ENCODE peak calls at places on chromosomes 3 and 15, in eight cellular contexts. R is H9; L is fibroblast of lung; I is right lobe of liver; U is stomach; P is PC-3; G is CD8-positive, alpha-beta T cell; D is caudate nucleus. M is an unnamed sample.

GRCh38 chr3:197362086-197362485 is 63.7 kb upstream of the DLG1 start:
- DNase-seq in R (no peak), U (no peak), G (no peak), D (no peak), I (no peak), P (no peak), L (no peak), M (no peak)

GRCh38 chr15:80844011-80844732 is 65.0 kb downstream of the CEMIP start:
- DNase-seq in D (no peak), I (no peak), P (peak), L (peak), G (no peak), U (no peak), R (no peak), M (no peak)

GRCh38 chr3:132399054-132399929 is 18.0 kb upstream of the DNAJC13 start:
- DNase-seq in L (peak), G (peak), U (no peak), R (peak), P (peak), I (no peak), D (no peak), M (peak)

GRCh38 chr15:69045810-69046209 is 31.3 kb downstream of the NOX5 start:
- DNase-seq in D (no peak), U (no peak), R (no peak), P (peak), G (no peak), L (peak), I (no peak), M (no peak)

GRCh38 chr3:97680210-97680609 is 84.3 kb upstream of the ARL6 start:
- DNase-seq in R (no peak), I (no peak), D (no peak), P (no peak), U (no peak), G (no peak), L (no peak), M (no peak)

GRCh38 chr3:66712210-66712609 is 211.4 kb upstream of the LRIG1 start:
- DNase-seq in P (no peak), I (no peak), U (no peak), L (no peak), D (no peak), G (no peak), R (no peak), M (no peak)

GRCh38 chr3:40852712-40853111 is 328.0 kb downstream of the ZNF621 start:
- DNase-seq in D (no peak), G (no peak), P (no peak), L (no peak), R (no peak), U (no peak), I (no peak), M (no peak)

GRCh38 chr3:94115482-94115881 is 52.6 kb downstream of the NSUN3 start:
- DNase-seq in D (no peak), P (peak), G (no peak), I (no peak), R (no peak), L (peak), U (no peak), M (no peak)

GRCh38 chr3:197471221-197472010 is 84.4 kb downstream of the BDH1 start:
- DNase-seq in P (no peak), I (no peak), D (no peak), U (no peak), G (no peak), R (no peak), L (no peak), M (no peak)

GRCh38 chr3:95028688-95029087 is 965.8 kb downstream of the NSUN3 start:
- DNase-seq in D (no peak), L (no peak), U (no peak), R (no peak), P (no peak), G (no peak), I (no peak), M (no peak)

GRCh38 chr15:27260523-27260922 is 289.5 kb downstream of the GABRG3 start:
- DNase-seq in L (no peak), G (no peak), R (no peak), U (no peak), P (no peak), I (no peak), D (no peak), M (no peak)

GRCh38 chr3:48068886-48069285 is 52.7 kb upstream of the MAP4 start:
- DNase-seq in G (no peak), L (peak), U (no peak), D (no peak), I (no peak), P (no peak), R (no peak), M (peak)

GRCh38 chr15:34620814-34621213 is 37.4 kb upstream of the GOLGA8B start:
- DNase-seq in R (no peak), D (no peak), L (no peak), I (no peak), U (no peak), P (peak), G (no peak), M (no peak)

GRCh38 chr3:79818015-79818414 is 50.2 kb upstream of the ROBO1 start:
- DNase-seq in U (no peak), L (no peak), R (no peak), D (no peak), G (no peak), I (no peak), P (no peak), M (no peak)

GRCh38 chr15:51731549-51732267 is 5.7 kb downstream of the LYSMD2 start:
- DNase-seq in U (peak), P (no peak), L (peak), I (peak), R (no peak), G (no peak), D (no peak), M (peak)

GRCh38 chr3:50559702-50560101 is 7.8 kb downstream of the C3orf18 start:
- DNase-seq in D (no peak), I (no peak), L (no peak), G (no peak), U (peak), R (no peak), P (no peak), M (no peak)

GRCh38 chr3:23712656-23713559 is 92.8 kb upstream of the UBE2E1 start:
- DNase-seq in L (peak), R (peak), I (no peak), U (no peak), G (no peak), P (peak), D (no peak), M (no peak)

GRCh38 chr15:101064795-101065569 is 145.8 kb downstream of the LRRK1 start:
- DNase-seq in G (no peak), L (no peak), R (no peak), U (no peak), D (no peak), P (no peak), I (no peak), M (no peak)

GRCh38 chr15:64596701-64597468 is 136.5 kb downstream of the ZNF609 start:
- DNase-seq in U (no peak), G (no peak), I (no peak), R (peak), L (peak), P (no peak), D (peak), M (peak)

GRCh38 chr3:25789209-25789595 is 688 bp upstream of the OXSM start:
- DNase-seq in D (no peak), R (no peak), L (no peak), G (no peak), U (no peak), P (no peak), I (no peak), M (no peak)

GRCh38 chr3:76551739-76552138 is 488.2 kb upstream of the ROBO2 start:
- DNase-seq in D (peak), L (no peak), R (no peak), P (no peak), I (no peak), G (no peak), U (no peak), M (no peak)

GRCh38 chr3:197022405-197023231 is 7.0 kb downstream of the MELTF start:
- DNase-seq in U (no peak), G (no peak), R (peak), I (no peak), L (no peak), P (no peak), D (no peak), M (no peak)

GRCh38 chr3:32865364-32865763 is 47.6 kb downstream of the TRIM71 start:
- DNase-seq in R (no peak), P (peak), U (peak), D (no peak), L (peak), I (no peak), G (no peak), M (no peak)

GRCh38 chr15:70867911-70868467 is 14.0 kb upstream of the LARP6 start:
- DNase-seq in I (no peak), P (no peak), R (no peak), L (peak), D (no peak), G (no peak), U (no peak), M (no peak)

GRCh38 chr15:70299931-70300858 is 202.5 kb upstream of the TLE3 start:
- DNase-seq in R (no peak), D (no peak), G (peak), P (no peak), I (no peak), L (no peak), U (peak), M (peak)

GRCh38 chr3:94596887-94597537 is 534.2 kb downstream of the NSUN3 start:
- DNase-seq in G (no peak), U (no peak), I (no peak), P (no peak), D (no peak), L (no peak), R (no peak), M (no peak)

GRCh38 chr3:48708481-48708889 is 8.5 kb downstream of the IP6K2 start:
- DNase-seq in U (no peak), D (no peak), G (no peak), I (no peak), L (peak), R (no peak), P (peak), M (no peak)

GRCh38 chr3:23055733-23056376 is 147.3 kb upstream of the UBE2E2 start:
- DNase-seq in U (no peak), G (no peak), D (no peak), L (peak), I (no peak), P (peak), R (no peak), M (no peak)

GRCh38 chr3:182812123-182812522 is 18.8 kb downstream of the ATP11B start:
- DNase-seq in D (no peak), G (no peak), I (no peak), U (no peak), P (no peak), L (no peak), R (no peak), M (no peak)

DNA sequence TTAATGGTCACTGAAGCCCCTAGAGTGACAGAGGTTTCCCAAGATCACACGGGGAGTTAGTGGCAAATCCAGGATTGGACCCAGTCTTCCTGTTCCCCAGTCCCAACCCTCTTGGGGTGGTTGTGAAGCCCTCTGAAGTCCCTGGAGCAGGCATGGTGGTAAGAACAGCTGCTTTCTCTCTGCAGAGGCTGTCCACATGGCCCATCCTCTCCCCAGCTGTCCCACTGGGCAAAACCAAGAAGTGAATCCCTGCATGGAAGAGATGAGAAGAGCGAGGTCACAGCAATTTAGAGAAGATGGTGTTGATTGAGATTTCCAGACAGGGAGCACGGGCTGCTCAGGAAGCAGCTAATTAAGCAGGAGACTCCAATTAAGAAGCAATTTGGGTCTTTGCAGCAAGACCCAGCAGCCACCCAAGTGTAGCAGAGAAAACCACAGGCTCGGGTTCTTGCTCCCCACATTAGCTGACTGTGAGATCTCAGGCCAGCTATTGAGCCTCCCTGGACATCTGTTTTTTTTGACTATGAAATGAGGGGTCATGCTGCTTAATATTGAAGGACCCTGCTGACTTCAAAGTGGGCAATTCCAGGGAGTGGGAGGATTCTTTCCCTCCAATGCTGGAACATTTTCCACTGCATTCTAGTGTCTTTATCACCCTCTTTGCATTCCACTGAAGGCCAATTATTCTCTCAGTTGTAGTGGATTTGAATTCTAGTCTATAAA is 14.7 kb upstream of the HDAC11 start:
- DNase-seq in R (no peak), I (no peak), U (no peak), P (no peak), L (no peak), D (no peak), G (no peak), M (no peak)
- H3K27ac ChIP-seq in R (no peak), I (no peak), U (no peak), P (no peak), L (no peak), D (no peak), G (no peak), M (no peak)

DNA sequence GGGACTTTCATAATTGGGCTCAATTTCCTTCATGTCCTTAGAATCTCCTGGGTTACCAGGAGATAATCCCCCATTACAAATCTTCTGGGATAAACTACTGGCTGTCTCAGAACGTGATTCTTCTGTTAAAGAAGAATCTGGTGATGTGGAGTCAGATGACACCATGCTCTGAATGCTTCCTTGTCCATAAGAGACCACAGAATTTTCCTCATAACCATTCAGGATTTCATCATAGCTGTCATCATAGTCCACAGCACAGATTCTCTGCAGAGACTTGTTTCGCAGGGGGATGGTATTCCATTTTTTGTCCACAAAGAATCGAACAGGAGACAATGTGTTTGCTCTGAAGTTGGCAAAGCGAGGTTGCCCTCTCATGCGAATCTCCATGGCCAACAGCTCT is 109.8 kb upstream of the TSPAN3 start:
- DNase-seq in L (no peak), D (no peak), P (no peak), I (no peak), U (no peak), R (no peak), G (no peak), M (no peak)
- H3K27ac ChIP-seq in L (no peak), D (no peak), P (no peak), I (no peak), U (no peak), R (no peak), G (no peak), M (peak)

DNA sequence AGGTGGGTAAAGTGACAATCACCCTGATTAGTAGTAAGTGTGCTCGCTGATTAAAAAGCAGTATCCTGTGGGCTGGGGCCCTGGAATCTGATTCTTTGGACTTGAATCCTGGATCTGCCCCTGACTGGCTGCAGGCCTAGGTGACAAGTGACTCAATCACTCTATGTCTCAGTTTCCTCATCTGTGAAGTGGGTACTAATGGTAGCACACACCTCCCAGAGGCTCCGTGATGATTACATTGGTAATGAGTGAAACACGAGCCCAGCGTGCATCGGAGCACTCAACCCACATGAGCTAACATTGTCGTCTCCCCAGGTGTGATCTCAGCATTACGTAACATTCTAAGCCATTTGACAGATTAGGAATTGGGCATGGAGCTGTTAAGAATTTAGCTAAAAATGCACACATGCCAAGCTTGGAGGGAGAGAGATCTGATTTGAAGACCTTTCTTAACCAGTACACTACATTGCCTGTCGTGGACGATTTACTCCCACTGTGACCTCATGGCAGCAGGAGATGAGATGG is 32.2 kb downstream of the MGLL start:
- DNase-seq in D (no peak), P (no peak), L (no peak), R (no peak), G (no peak), U (no peak), I (no peak), M (no peak)
- H3K27ac ChIP-seq in D (no peak), P (no peak), L (peak), R (no peak), G (no peak), U (peak), I (no peak), M (no peak)

GRCh38 chr3:29531611-29532150 is 250.8 kb downstream of the RBMS3 start:
- DNase-seq in R (no peak), U (no peak), G (no peak), D (no peak), P (no peak), L (no peak), I (no peak), M (no peak)
- H3K27ac ChIP-seq in R (no peak), U (peak), G (no peak), D (no peak), P (no peak), L (no peak), I (no peak), M (no peak)

GRCh38 chr3:186922224-186922623 is 8.1 kb upstream of the ST6GAL1 start:
- DNase-seq in I (no peak), R (no peak), U (no peak), G (no peak), L (no peak), D (no peak), P (no peak), M (no peak)
- H3K27ac ChIP-seq in I (no peak), R (no peak), U (no peak), G (no peak), L (no peak), D (no peak), P (no peak), M (no peak)

DNA sequence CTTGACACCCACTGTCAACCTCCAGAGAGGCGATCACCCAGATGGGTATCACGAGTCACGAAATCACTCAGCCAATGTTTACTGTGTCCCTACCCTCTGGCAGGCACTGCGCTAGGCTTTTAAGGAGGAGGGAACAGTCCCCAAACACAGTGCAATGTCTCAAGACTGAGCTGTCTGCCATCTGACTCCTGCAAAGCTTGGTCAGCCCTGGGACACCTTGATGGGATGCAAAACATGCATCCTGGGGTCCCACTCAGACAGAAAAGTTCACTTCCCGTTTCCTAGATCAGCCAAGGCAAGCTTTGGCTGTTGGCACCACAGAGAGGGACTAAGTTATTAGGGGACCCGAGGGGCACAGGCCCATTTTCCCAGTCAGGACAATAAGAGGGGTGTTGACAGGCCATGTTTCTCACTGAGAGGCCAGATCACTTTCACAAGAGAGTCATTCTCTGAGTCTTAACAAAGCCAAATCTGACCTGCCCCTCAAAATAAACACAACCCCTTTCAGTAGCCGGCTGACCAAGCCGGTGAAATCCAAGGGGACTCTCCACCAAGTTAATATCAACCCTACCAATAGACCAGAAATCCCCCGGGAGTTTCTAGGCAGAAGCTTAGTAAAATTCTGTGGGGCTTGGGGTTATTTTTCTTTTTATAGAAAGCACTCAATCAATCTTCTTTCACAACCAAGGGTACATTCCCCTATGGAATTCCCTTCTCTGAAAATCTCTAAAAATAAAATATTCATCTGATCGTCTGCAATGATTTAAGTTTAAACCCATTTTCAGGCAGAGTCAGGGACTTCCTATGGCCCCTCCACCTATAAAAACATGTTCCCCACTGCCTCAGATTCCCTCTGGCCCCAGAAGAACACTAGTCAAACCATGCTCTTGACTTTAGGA is 3.5 kb downstream of the RFTN1 start:
- DNase-seq in R (no peak), I (no peak), D (no peak), U (no peak), P (no peak), G (no peak), L (no peak), M (no peak)
- H3K27ac ChIP-seq in R (no peak), I (no peak), D (no peak), U (peak), P (no peak), G (no peak), L (no peak), M (no peak)

DNA sequence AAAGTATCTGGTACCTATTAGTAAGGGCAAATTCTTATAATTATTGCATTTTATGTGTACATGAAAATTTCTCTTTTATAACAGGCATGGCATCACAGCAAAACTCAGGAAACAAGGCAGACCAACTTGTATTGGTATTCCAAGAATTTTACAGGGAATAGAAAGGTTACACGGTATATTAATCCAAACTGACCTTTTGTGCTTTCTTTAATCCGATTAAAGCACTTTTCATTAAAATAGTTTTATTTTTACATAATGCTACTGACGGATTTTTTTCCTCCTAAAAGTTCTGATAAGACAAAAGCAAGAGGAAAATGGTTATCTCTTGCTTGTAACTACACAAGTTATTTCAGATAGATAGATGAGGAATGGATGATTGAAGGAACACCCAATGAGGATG is 137.0 kb upstream of the SLCO3A1 start:
- DNase-seq in U (no peak), R (no peak), G (no peak), D (no peak), P (no peak), L (no peak), I (no peak), M (no peak)
- H3K27ac ChIP-seq in U (no peak), R (no peak), G (no peak), D (no peak), P (no peak), L (no peak), I (no peak), M (no peak)

M was measured in small intestine.